ENCODE peak calls at places on chromosomes 7 and 10, in four cellular contexts. U is upper lobe of right lung, S is hippocampal formation, K is GM13976. R is an unnamed sample.
A peak's percentile ranks its signal among the peaks of the same experiment; 100 is the strongest.

GRCh38 chr7:72540106-72540611 is 128.0 kb upstream of the CALN1 start:
- DNase-seq in U (no peak), K (no peak), S (no peak), R (no peak)

GRCh38 chr7:64878684-64879083 is 24.4 kb upstream of the ZNF273 start:
- DNase-seq in S (no peak), K (no peak), U (no peak), R (no peak)

GRCh38 chr7:70710011-70710480 is 421.9 kb upstream of the GALNT17 start:
- DNase-seq in S (no peak), U (no peak), K (no peak), R (peak; percentile 53)

GRCh38 chr10:110076559-110077318 is 69.0 kb downstream of the ADD3 start:
- DNase-seq in U (no peak), S (peak; percentile 64), K (peak; percentile 27), R (peak; percentile 70)

GRCh38 chr7:33744293-33744692 is 161.0 kb upstream of the BMPER start:
- DNase-seq in S (no peak), K (peak; percentile 45), U (no peak), R (no peak)

GRCh38 chr7:84490661-84491060 is 296.1 kb upstream of the SEMA3A start:
- DNase-seq in S (no peak), K (no peak), U (no peak), R (peak; percentile 72)

GRCh38 chr10:48507933-48508830 is 96.7 kb downstream of the ARHGAP22 start:
- DNase-seq in K (no peak), U (no peak), S (no peak), R (no peak)

GRCh38 chr10:74373059-74373458 is 222.0 kb downstream of the ADK start:
- DNase-seq in U (no peak), S (no peak), K (no peak), R (no peak)

GRCh38 chr10:89274928-89275327 is 23.4 kb upstream of the LIPA start:
- DNase-seq in S (no peak), K (no peak), U (no peak), R (no peak)

GRCh38 chr7:94615641-94616040 is 40.3 kb downstream of the SGCE start:
- DNase-seq in U (no peak), S (no peak), K (no peak), R (no peak)

GRCh38 chr10:84179059-84179710 is 5.6 kb downstream of the GPR15LG start:
- DNase-seq in S (peak; percentile 63), U (no peak), K (peak; percentile 66), R (peak; percentile 63)

GRCh38 chr7:2688409-2689342 is 674 bp downstream of the AMZ1 start:
- DNase-seq in U (no peak), S (peak; percentile 55), K (peak; percentile 80), R (no peak)

GRCh38 chr7:55657654-55658053 is 85.4 kb upstream of the VOPP1 start:
- DNase-seq in K (no peak), U (no peak), S (no peak), R (no peak)

GRCh38 chr7:151838861-151839381 is 38.0 kb downstream of the PRKAG2 start:
- DNase-seq in K (peak; percentile 49), S (no peak), U (no peak), R (no peak)

GRCh38 chr10:3014968-3015367 is 52.4 kb upstream of the PFKP start:
- DNase-seq in U (no peak), S (no peak), K (no peak), R (no peak)

GRCh38 chr7:116139007-116139406 is 71.3 kb upstream of the TES start:
- DNase-seq in S (peak; percentile 71), U (no peak), K (no peak), R (no peak)

GRCh38 chr7:51316666-51317581 is at the start of gene COBL:
- DNase-seq in S (no peak), K (no peak), U (peak; percentile 82), R (no peak)

R was measured in GM04504.